ENCODE peak calls at places on chromosomes 4 and X, in five cellular contexts. N, H, R, O and I are unnamed samples.

GRCh38 chr4:72522440-72522839 is 46.6 kb downstream of the ADAMTS3 start:
- DNase-seq in R (no peak), H (no peak), N (no peak), O (no peak), I (no peak)

GRCh38 chr4:39641451-39641850 is 2.8 kb upstream of the SMIM14 start:
- DNase-seq in N (no peak), H (no peak), R (no peak), O (no peak), I (no peak)

GRCh38 chr4:109699553-109700225 is 3.6 kb downstream of the CASP6 start:
- DNase-seq in O (no peak), H (no peak), N (no peak), R (no peak), I (no peak)

GRCh38 chr4:180550106-180550505 is 1693.1 kb upstream of the TENM3 start:
- DNase-seq in R (no peak), N (no peak), H (no peak), O (no peak), I (no peak)

GRCh38 chr4:38111717-38112116 is 151.5 kb downstream of the PTTG2 start:
- DNase-seq in H (no peak), R (no peak), N (no peak), O (no peak), I (no peak)

GRCh38 chrX:386768-387575 is at the start of gene PPP2R3B:
- DNase-seq in N (peak), R (peak), O (peak), H (peak), I (peak)

GRCh38 chrX:1480082-1480785 is 27.5 kb upstream of the ASMTL start:
- DNase-seq in O (no peak), H (no peak), N (no peak), R (no peak), I (no peak)

GRCh38 chrX:110915120-110915519 is 119.5 kb upstream of the CHRDL1 start:
- DNase-seq in H (no peak), R (peak), N (no peak), O (no peak), I (no peak)

GRCh38 chrX:150731795-150732194 is 38.6 kb downstream of the MTMR1 start:
- DNase-seq in H (peak), R (peak), O (no peak), N (no peak), I (no peak)

GRCh38 chr4:113971706-113972360 is 7.6 kb downstream of the ARSJ start:
- DNase-seq in H (no peak), R (peak), O (no peak), N (no peak), I (no peak)

GRCh38 chrX:153460826-153461225 is 9.6 kb downstream of the HAUS7 start:
- DNase-seq in R (peak), H (no peak), N (no peak), O (peak), I (no peak)

GRCh38 chr4:138049350-138049749 is 192.8 kb downstream of the SLC7A11 start:
- DNase-seq in N (no peak), R (no peak), O (no peak), H (no peak), I (no peak)

GRCh38 chrX:56726609-56727008 is 2.4 kb upstream of the NBDY start:
- DNase-seq in H (peak), R (peak), O (no peak), N (no peak), I (no peak)

GRCh38 chrX:38124000-38124399 is 96.7 kb downstream of the SRPX start:
- DNase-seq in R (no peak), N (no peak), O (no peak), H (no peak), I (no peak)

GRCh38 chr4:177964061-177964460 is 521.8 kb upstream of the AGA start:
- DNase-seq in H (peak), R (no peak), O (no peak), N (no peak), I (no peak)

GRCh38 chr4:189090174-189090814 is 850.4 kb upstream of the FRG1 start:
- DNase-seq in R (peak), N (no peak), H (no peak), O (peak), I (no peak)
- TF ChIP-seq CTCF in R (peak), N (no peak), H (no peak), O (peak), I (peak)

GRCh38 chrX:86051741-86052140 is 4.4 kb upstream of the CHM start:
- DNase-seq in R (no peak), O (no peak), N (no peak), H (no peak), I (no peak)
- TF ChIP-seq CTCF in R (no peak), O (no peak), N (no peak), H (no peak), I (no peak)

DNA sequence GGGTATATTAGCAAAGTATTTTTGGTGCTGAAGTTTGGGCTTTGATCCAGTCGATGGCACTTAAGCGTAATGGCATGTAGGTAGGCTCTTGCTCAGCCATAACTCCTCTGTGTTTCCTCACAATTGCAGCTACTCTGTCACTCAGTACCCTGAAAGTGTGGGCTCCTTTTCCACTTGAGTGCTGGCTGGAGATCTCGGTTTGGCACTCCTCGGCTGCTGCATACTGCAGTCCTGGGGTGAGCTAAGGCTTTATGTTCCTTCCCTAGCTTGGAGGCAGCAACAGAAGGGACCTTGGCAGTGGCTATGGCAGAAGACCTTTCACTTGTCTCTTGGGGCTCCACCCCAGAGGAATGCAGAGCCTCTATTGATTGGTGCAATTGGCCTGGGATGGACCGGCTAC is 106.7 kb upstream of the GRXCR1 start:
- DNase-seq in R (no peak), O (no peak), H (no peak), N (no peak), I (no peak)
- TF ChIP-seq CTCF in R (no peak), O (no peak), H (no peak), N (no peak), I (no peak)

GRCh38 chr4:161952382-161952781 is 211.4 kb downstream of the FSTL5 start:
- DNase-seq in O (no peak), N (no peak), R (peak), H (no peak), I (no peak)
- TF ChIP-seq CTCF in O (no peak), N (no peak), R (no peak), H (peak), I (no peak)

DNA sequence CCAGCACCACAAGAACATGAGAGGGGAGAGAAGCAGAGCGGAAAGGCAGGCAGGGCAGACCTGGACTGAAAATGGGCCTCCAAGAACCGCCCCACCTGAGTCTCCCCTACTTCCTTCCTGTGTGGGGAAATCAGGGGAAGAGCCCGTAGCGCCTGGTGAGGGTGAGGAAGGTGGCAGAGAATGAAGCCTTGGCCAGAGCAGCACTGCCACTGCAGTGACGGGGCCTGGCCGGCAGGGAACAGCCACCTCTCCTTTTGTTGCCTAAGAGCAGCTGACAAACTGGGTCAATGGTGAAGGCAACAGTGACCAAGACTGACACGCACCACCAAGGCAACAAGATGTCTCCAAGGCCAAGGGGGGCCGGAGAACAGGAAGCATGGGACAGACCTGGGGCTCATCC is 58.4 kb upstream of the CBR4 start:
- DNase-seq in H (no peak), O (no peak), N (no peak), R (no peak), I (no peak)
- TF ChIP-seq CTCF in H (no peak), O (no peak), N (no peak), R (no peak), I (no peak)

GRCh38 chr4:7678318-7678852 is 243.7 kb upstream of the PSAPL1 start:
- DNase-seq in H (no peak), O (no peak), R (no peak), N (no peak), I (no peak)
- TF ChIP-seq CTCF in H (no peak), O (no peak), R (no peak), N (no peak), I (no peak)

DNA sequence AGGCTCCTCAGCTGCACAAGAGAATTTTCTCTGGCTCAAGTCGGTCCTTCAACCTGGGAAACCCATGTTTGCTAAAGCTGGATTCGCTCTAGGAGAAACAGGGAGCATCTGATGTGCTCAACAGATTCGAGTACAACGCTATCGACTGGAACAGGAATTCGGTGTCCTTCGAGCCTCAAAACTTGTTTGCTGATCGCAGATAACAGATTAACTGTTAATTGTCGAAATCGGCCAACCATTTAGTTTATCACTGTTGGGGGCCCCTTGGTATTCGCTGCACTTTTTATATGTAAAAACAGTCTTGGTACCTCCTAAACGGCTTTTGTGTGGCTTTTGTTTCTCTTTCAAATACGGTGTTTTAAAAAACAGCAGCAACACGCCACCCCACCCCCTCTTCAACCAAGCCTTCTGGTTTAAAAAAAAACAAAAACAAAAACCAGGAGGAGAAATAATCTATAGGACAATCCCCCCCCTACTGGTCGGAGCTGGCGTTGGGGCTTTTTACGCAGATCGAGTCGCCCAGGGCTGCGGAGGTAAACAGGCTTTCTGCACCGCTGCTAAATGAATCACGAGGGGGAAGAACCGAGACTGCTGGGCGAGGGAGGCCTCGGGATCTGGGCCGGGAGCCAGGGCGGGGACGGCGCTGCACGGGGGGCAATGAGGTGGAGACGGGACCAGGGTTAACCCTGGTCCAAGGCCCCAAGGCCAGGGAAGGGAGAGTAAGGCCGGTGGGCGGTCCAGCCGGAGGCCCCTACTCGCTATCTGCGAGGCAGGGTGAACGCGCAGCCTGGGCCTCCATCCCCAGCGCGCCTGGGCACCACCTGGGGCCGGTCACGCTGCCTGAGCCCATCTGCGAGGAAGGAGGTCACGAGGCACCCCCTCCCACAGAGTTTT is 71.7 kb upstream of the BCOR start:
- DNase-seq in N (no peak), H (peak), R (peak), O (peak), I (no peak)
- TF ChIP-seq CTCF in N (no peak), H (peak), R (peak), O (peak), I (peak)

GRCh38 chr4:153107246-153107645 is 97.0 kb upstream of the TRIM2 start:
- DNase-seq in N (no peak), R (no peak), H (no peak), O (no peak), I (no peak)
- TF ChIP-seq CTCF in N (no peak), R (no peak), H (no peak), O (no peak), I (no peak)

GRCh38 chr4:165439344-165439743 is 60.5 kb downstream of the CPE start:
- DNase-seq in H (peak), N (no peak), R (no peak), O (no peak), I (no peak)

GRCh38 chr4:165428957-165429356 is 50.1 kb downstream of the CPE start:
- DNase-seq in O (no peak), R (no peak), H (no peak), N (no peak), I (no peak)

DNA sequence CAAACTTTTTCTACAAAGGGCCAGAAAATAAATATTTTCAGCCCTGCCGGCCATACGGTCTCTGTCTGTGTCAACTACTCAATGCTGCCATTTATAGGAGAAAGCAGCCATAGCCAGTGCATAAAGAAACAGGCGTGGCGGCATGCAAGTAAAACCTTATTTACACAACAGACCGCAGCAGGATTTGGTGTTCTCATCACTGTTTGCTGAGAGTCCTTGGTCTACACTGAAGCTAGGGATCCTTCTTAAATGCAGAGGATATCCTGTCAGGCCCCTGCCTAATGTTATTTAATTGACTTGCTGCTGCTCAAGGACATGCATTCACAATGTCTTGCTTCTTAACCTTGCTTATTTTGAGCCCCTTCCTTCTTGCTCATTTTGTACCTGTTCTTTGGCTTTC is 54.7 kb downstream of the CPE start:
- DNase-seq in H (no peak), N (no peak), O (no peak), R (no peak), I (no peak)
- TF ChIP-seq CTCF in H (no peak), N (no peak), O (no peak), R (no peak), I (no peak)

GRCh38 chr4:96228463-96228862 is 388.6 kb downstream of the PDHA2 start:
- DNase-seq in N (no peak), H (no peak), R (no peak), O (no peak), I (no peak)
- TF ChIP-seq CTCF in N (no peak), H (no peak), R (no peak), O (no peak), I (no peak)